ENCODE peak calls at places on chromosome 19, in eight cellular contexts. One of them, this sample, is unnamed.

GRCh38 chr19:30941591-30941990 is 407.6 kb downstream of the TSHZ3 start:
- DNase-seq in NCI-H1417 treated with DMSO at 0.1 percent for 48 hours: no peak
- DNase-seq in iris pigment epithelial cell: no peak
- DNase-seq in non-pigmented ciliary epithelial cell: no peak
- DNase-seq in NAMALWA: no peak
- DNase-seq in OCI-M1: no peak
- DNase-seq in H7: no peak
- DNase-seq in stimulated activated CD8-positive, alpha-beta memory T cell treated with anti-CD3 and anti-CD28 coated beads, Interleukin-4, amount 100 ng/mL, for 4 hours: no peak
- DNase-seq in this sample: no peak

GRCh38 chr19:53057904-53058579 is 13.5 kb downstream of the ERVV-2 start:
- DNase-seq in NCI-H1417 treated with DMSO at 0.1 percent for 48 hours: no peak
- DNase-seq in iris pigment epithelial cell: no peak
- DNase-seq in NAMALWA: no peak
- DNase-seq in stimulated activated CD8-positive, alpha-beta memory T cell treated with anti-CD3 and anti-CD28 coated beads, Interleukin-4, amount 100 ng/mL, for 4 hours: no peak
- DNase-seq in OCI-M1: no peak
- DNase-seq in H7: peak
- DNase-seq in non-pigmented ciliary epithelial cell: no peak
- DNase-seq in this sample: no peak

GRCh38 chr19:51096473-51097165 is 11.6 kb downstream of the CTU1 start:
- DNase-seq in non-pigmented ciliary epithelial cell: no peak
- DNase-seq in H7: peak
- DNase-seq in stimulated activated CD8-positive, alpha-beta memory T cell treated with anti-CD3 and anti-CD28 coated beads, Interleukin-4, amount 100 ng/mL, for 4 hours: no peak
- DNase-seq in OCI-M1: peak
- DNase-seq in iris pigment epithelial cell: no peak
- DNase-seq in NAMALWA: peak
- DNase-seq in NCI-H1417 treated with DMSO at 0.1 percent for 48 hours: no peak
- DNase-seq in this sample: no peak

GRCh38 chr19:18650468-18651001 is 13.7 kb downstream of the KLHL26 start:
- DNase-seq in stimulated activated CD8-positive, alpha-beta memory T cell treated with anti-CD3 and anti-CD28 coated beads, Interleukin-4, amount 100 ng/mL, for 4 hours: no peak
- DNase-seq in NCI-H1417 treated with DMSO at 0.1 percent for 48 hours: no peak
- DNase-seq in H7: peak
- DNase-seq in OCI-M1: no peak
- DNase-seq in non-pigmented ciliary epithelial cell: no peak
- DNase-seq in NAMALWA: no peak
- DNase-seq in iris pigment epithelial cell: peak
- DNase-seq in this sample: peak

GRCh38 chr19:15836345-15836594 is 20.8 kb upstream of the OR10H1 start:
- DNase-seq in stimulated activated CD8-positive, alpha-beta memory T cell treated with anti-CD3 and anti-CD28 coated beads, Interleukin-4, amount 100 ng/mL, for 4 hours: no peak
- DNase-seq in H7: no peak
- DNase-seq in NCI-H1417 treated with DMSO at 0.1 percent for 48 hours: no peak
- DNase-seq in NAMALWA: no peak
- DNase-seq in OCI-M1: no peak
- DNase-seq in iris pigment epithelial cell: no peak
- DNase-seq in non-pigmented ciliary epithelial cell: no peak
- DNase-seq in this sample: peak

GRCh38 chr19:27740396-27740795 is 1472.6 kb downstream of the UQCRFS1 start:
- DNase-seq in NAMALWA: no peak
- DNase-seq in H7: no peak
- DNase-seq in NCI-H1417 treated with DMSO at 0.1 percent for 48 hours: no peak
- DNase-seq in OCI-M1: no peak
- DNase-seq in stimulated activated CD8-positive, alpha-beta memory T cell treated with anti-CD3 and anti-CD28 coated beads, Interleukin-4, amount 100 ng/mL, for 4 hours: no peak
- DNase-seq in iris pigment epithelial cell: no peak
- DNase-seq in non-pigmented ciliary epithelial cell: no peak
- DNase-seq in this sample: no peak

GRCh38 chr19:33324628-33325027 is 22.3 kb upstream of the CEBPA start:
- DNase-seq in NCI-H1417 treated with DMSO at 0.1 percent for 48 hours: no peak
- DNase-seq in iris pigment epithelial cell: no peak
- DNase-seq in H7: no peak
- DNase-seq in stimulated activated CD8-positive, alpha-beta memory T cell treated with anti-CD3 and anti-CD28 coated beads, Interleukin-4, amount 100 ng/mL, for 4 hours: no peak
- DNase-seq in NAMALWA: no peak
- DNase-seq in OCI-M1: no peak
- DNase-seq in non-pigmented ciliary epithelial cell: no peak
- DNase-seq in this sample: no peak

GRCh38 chr19:16326401-16327130 is 1.9 kb downstream of the KLF2 start:
- DNase-seq in non-pigmented ciliary epithelial cell: no peak
- DNase-seq in NAMALWA: no peak
- DNase-seq in NCI-H1417 treated with DMSO at 0.1 percent for 48 hours: no peak
- DNase-seq in H7: peak
- DNase-seq in stimulated activated CD8-positive, alpha-beta memory T cell treated with anti-CD3 and anti-CD28 coated beads, Interleukin-4, amount 100 ng/mL, for 4 hours: no peak
- DNase-seq in OCI-M1: no peak
- DNase-seq in iris pigment epithelial cell: no peak
- DNase-seq in this sample: no peak

GRCh38 chr19:29503785-29504184 is 22.0 kb upstream of the VSTM2B start:
- DNase-seq in H7: no peak
- DNase-seq in non-pigmented ciliary epithelial cell: no peak
- DNase-seq in OCI-M1: no peak
- DNase-seq in iris pigment epithelial cell: no peak
- DNase-seq in stimulated activated CD8-positive, alpha-beta memory T cell treated with anti-CD3 and anti-CD28 coated beads, Interleukin-4, amount 100 ng/mL, for 4 hours: no peak
- DNase-seq in NCI-H1417 treated with DMSO at 0.1 percent for 48 hours: no peak
- DNase-seq in NAMALWA: no peak
- DNase-seq in this sample: no peak

GRCh38 chr19:3975637-3976087 is 4.8 kb upstream of the DAPK3 start:
- DNase-seq in NCI-H1417 treated with DMSO at 0.1 percent for 48 hours: no peak
- DNase-seq in iris pigment epithelial cell: no peak
- DNase-seq in NAMALWA: peak
- DNase-seq in stimulated activated CD8-positive, alpha-beta memory T cell treated with anti-CD3 and anti-CD28 coated beads, Interleukin-4, amount 100 ng/mL, for 4 hours: no peak
- DNase-seq in H7: no peak
- DNase-seq in OCI-M1: no peak
- DNase-seq in non-pigmented ciliary epithelial cell: no peak
- DNase-seq in this sample: no peak

GRCh38 chr19:1907563-1908363 is 2.6 kb downstream of the ADAT3 start:
- DNase-seq in OCI-M1: no peak
- DNase-seq in NCI-H1417 treated with DMSO at 0.1 percent for 48 hours: no peak
- DNase-seq in NAMALWA: no peak
- DNase-seq in iris pigment epithelial cell: no peak
- DNase-seq in stimulated activated CD8-positive, alpha-beta memory T cell treated with anti-CD3 and anti-CD28 coated beads, Interleukin-4, amount 100 ng/mL, for 4 hours: no peak
- DNase-seq in H7: no peak
- DNase-seq in non-pigmented ciliary epithelial cell: no peak
- DNase-seq in this sample: no peak

GRCh38 chr19:9751449-9751848 is 17.1 kb downstream of the ZNF846 start:
- DNase-seq in iris pigment epithelial cell: no peak
- DNase-seq in NAMALWA: no peak
- DNase-seq in stimulated activated CD8-positive, alpha-beta memory T cell treated with anti-CD3 and anti-CD28 coated beads, Interleukin-4, amount 100 ng/mL, for 4 hours: no peak
- DNase-seq in OCI-M1: no peak
- DNase-seq in H7: no peak
- DNase-seq in non-pigmented ciliary epithelial cell: no peak
- DNase-seq in NCI-H1417 treated with DMSO at 0.1 percent for 48 hours: no peak
- DNase-seq in this sample: no peak

GRCh38 chr19:13241321-13242104 is 91.3 kb downstream of the IER2 start:
- DNase-seq in NAMALWA: peak
- DNase-seq in iris pigment epithelial cell: no peak
- DNase-seq in stimulated activated CD8-positive, alpha-beta memory T cell treated with anti-CD3 and anti-CD28 coated beads, Interleukin-4, amount 100 ng/mL, for 4 hours: peak
- DNase-seq in NCI-H1417 treated with DMSO at 0.1 percent for 48 hours: no peak
- DNase-seq in non-pigmented ciliary epithelial cell: no peak
- DNase-seq in OCI-M1: no peak
- DNase-seq in H7: peak
- DNase-seq in this sample: no peak

GRCh38 chr19:1251503-1252220 is 3.3 kb downstream of the MIDN start:
- DNase-seq in NCI-H1417 treated with DMSO at 0.1 percent for 48 hours: no peak
- DNase-seq in non-pigmented ciliary epithelial cell: no peak
- DNase-seq in OCI-M1: no peak
- DNase-seq in stimulated activated CD8-positive, alpha-beta memory T cell treated with anti-CD3 and anti-CD28 coated beads, Interleukin-4, amount 100 ng/mL, for 4 hours: no peak
- DNase-seq in iris pigment epithelial cell: peak
- DNase-seq in NAMALWA: peak
- DNase-seq in H7: peak
- DNase-seq in this sample: no peak

GRCh38 chr19:12834976-12835757 is 788 bp upstream of the RTBDN start:
- DNase-seq in stimulated activated CD8-positive, alpha-beta memory T cell treated with anti-CD3 and anti-CD28 coated beads, Interleukin-4, amount 100 ng/mL, for 4 hours: no peak
- DNase-seq in OCI-M1: no peak
- DNase-seq in H7: peak
- DNase-seq in NCI-H1417 treated with DMSO at 0.1 percent for 48 hours: no peak
- DNase-seq in NAMALWA: peak
- DNase-seq in non-pigmented ciliary epithelial cell: no peak
- DNase-seq in iris pigment epithelial cell: no peak
- DNase-seq in this sample: no peak

GRCh38 chr19:48968813-48969218 is 3.7 kb downstream of the FTL start:
- DNase-seq in stimulated activated CD8-positive, alpha-beta memory T cell treated with anti-CD3 and anti-CD28 coated beads, Interleukin-4, amount 100 ng/mL, for 4 hours: no peak
- DNase-seq in NAMALWA: no peak
- DNase-seq in NCI-H1417 treated with DMSO at 0.1 percent for 48 hours: no peak
- DNase-seq in H7: no peak
- DNase-seq in OCI-M1: no peak
- DNase-seq in iris pigment epithelial cell: no peak
- DNase-seq in non-pigmented ciliary epithelial cell: no peak
- DNase-seq in this sample: no peak

GRCh38 chr19:6026390-6026897 is 48.5 kb upstream of the RANBP3 start:
- DNase-seq in iris pigment epithelial cell: no peak
- DNase-seq in non-pigmented ciliary epithelial cell: no peak
- DNase-seq in stimulated activated CD8-positive, alpha-beta memory T cell treated with anti-CD3 and anti-CD28 coated beads, Interleukin-4, amount 100 ng/mL, for 4 hours: no peak
- DNase-seq in H7: no peak
- DNase-seq in OCI-M1: no peak
- DNase-seq in NCI-H1417 treated with DMSO at 0.1 percent for 48 hours: no peak
- DNase-seq in NAMALWA: no peak
- DNase-seq in this sample: no peak

GRCh38 chr19:39409207-39409885 is 2.7 kb downstream of the ZFP36 start:
- DNase-seq in stimulated activated CD8-positive, alpha-beta memory T cell treated with anti-CD3 and anti-CD28 coated beads, Interleukin-4, amount 100 ng/mL, for 4 hours: peak
- DNase-seq in iris pigment epithelial cell: peak
- DNase-seq in non-pigmented ciliary epithelial cell: no peak
- DNase-seq in NCI-H1417 treated with DMSO at 0.1 percent for 48 hours: peak
- DNase-seq in OCI-M1: peak
- DNase-seq in NAMALWA: peak
- DNase-seq in H7: peak
- DNase-seq in this sample: no peak

GRCh38 chr19:17579523-17580244 is 24.2 kb downstream of the COLGALT1 start:
- DNase-seq in OCI-M1: peak
- DNase-seq in NAMALWA: peak
- DNase-seq in iris pigment epithelial cell: peak
- DNase-seq in stimulated activated CD8-positive, alpha-beta memory T cell treated with anti-CD3 and anti-CD28 coated beads, Interleukin-4, amount 100 ng/mL, for 4 hours: no peak
- DNase-seq in NCI-H1417 treated with DMSO at 0.1 percent for 48 hours: no peak
- DNase-seq in non-pigmented ciliary epithelial cell: no peak
- DNase-seq in H7: peak
- DNase-seq in this sample: no peak

GRCh38 chr19:18558202-18558555 is 509 bp downstream of the KXD1 start:
- DNase-seq in stimulated activated CD8-positive, alpha-beta memory T cell treated with anti-CD3 and anti-CD28 coated beads, Interleukin-4, amount 100 ng/mL, for 4 hours: no peak
- DNase-seq in H7: no peak
- DNase-seq in NAMALWA: no peak
- DNase-seq in OCI-M1: peak
- DNase-seq in iris pigment epithelial cell: no peak
- DNase-seq in NCI-H1417 treated with DMSO at 0.1 percent for 48 hours: no peak
- DNase-seq in non-pigmented ciliary epithelial cell: no peak
- DNase-seq in this sample: no peak

GRCh38 chr19:13015361-13016231 is 20.3 kb downstream of the NFIX start:
- DNase-seq in OCI-M1: no peak
- DNase-seq in iris pigment epithelial cell: peak
- DNase-seq in stimulated activated CD8-positive, alpha-beta memory T cell treated with anti-CD3 and anti-CD28 coated beads, Interleukin-4, amount 100 ng/mL, for 4 hours: no peak
- DNase-seq in NCI-H1417 treated with DMSO at 0.1 percent for 48 hours: no peak
- DNase-seq in non-pigmented ciliary epithelial cell: no peak
- DNase-seq in NAMALWA: no peak
- DNase-seq in H7: peak
- DNase-seq in this sample: no peak

GRCh38 chr19:54521022-54521859 is 18.6 kb downstream of the LAIR2 start:
- DNase-seq in stimulated activated CD8-positive, alpha-beta memory T cell treated with anti-CD3 and anti-CD28 coated beads, Interleukin-4, amount 100 ng/mL, for 4 hours: no peak
- DNase-seq in non-pigmented ciliary epithelial cell: no peak
- DNase-seq in NCI-H1417 treated with DMSO at 0.1 percent for 48 hours: no peak
- DNase-seq in iris pigment epithelial cell: no peak
- DNase-seq in H7: no peak
- DNase-seq in OCI-M1: no peak
- DNase-seq in NAMALWA: no peak
- DNase-seq in this sample: no peak

GRCh38 chr19:29878973-29879654 is 62.9 kb upstream of the URI1 start:
- DNase-seq in NAMALWA: peak
- DNase-seq in NCI-H1417 treated with DMSO at 0.1 percent for 48 hours: no peak
- DNase-seq in stimulated activated CD8-positive, alpha-beta memory T cell treated with anti-CD3 and anti-CD28 coated beads, Interleukin-4, amount 100 ng/mL, for 4 hours: no peak
- DNase-seq in non-pigmented ciliary epithelial cell: no peak
- DNase-seq in H7: peak
- DNase-seq in iris pigment epithelial cell: peak
- DNase-seq in OCI-M1: peak
- DNase-seq in this sample: peak

GRCh38 chr19:8973501-8974091 is 36.6 kb downstream of the MUC16 start:
- DNase-seq in NCI-H1417 treated with DMSO at 0.1 percent for 48 hours: no peak
- DNase-seq in NAMALWA: peak
- DNase-seq in non-pigmented ciliary epithelial cell: no peak
- DNase-seq in stimulated activated CD8-positive, alpha-beta memory T cell treated with anti-CD3 and anti-CD28 coated beads, Interleukin-4, amount 100 ng/mL, for 4 hours: no peak
- DNase-seq in H7: no peak
- DNase-seq in iris pigment epithelial cell: peak
- DNase-seq in OCI-M1: peak
- DNase-seq in this sample: no peak

GRCh38 chr19:2547721-2548120 is 71.8 kb downstream of the GADD45B start:
- DNase-seq in OCI-M1: no peak
- DNase-seq in NCI-H1417 treated with DMSO at 0.1 percent for 48 hours: no peak
- DNase-seq in iris pigment epithelial cell: no peak
- DNase-seq in H7: peak
- DNase-seq in non-pigmented ciliary epithelial cell: no peak
- DNase-seq in NAMALWA: no peak
- DNase-seq in stimulated activated CD8-positive, alpha-beta memory T cell treated with anti-CD3 and anti-CD28 coated beads, Interleukin-4, amount 100 ng/mL, for 4 hours: no peak
- DNase-seq in this sample: no peak

GRCh38 chr19:30791116-30791515 is 418.9 kb downstream of the ZNF536 start:
- DNase-seq in NCI-H1417 treated with DMSO at 0.1 percent for 48 hours: no peak
- DNase-seq in iris pigment epithelial cell: no peak
- DNase-seq in non-pigmented ciliary epithelial cell: no peak
- DNase-seq in OCI-M1: no peak
- DNase-seq in NAMALWA: no peak
- DNase-seq in H7: peak
- DNase-seq in stimulated activated CD8-positive, alpha-beta memory T cell treated with anti-CD3 and anti-CD28 coated beads, Interleukin-4, amount 100 ng/mL, for 4 hours: no peak
- DNase-seq in this sample: no peak

GRCh38 chr19:46351241-46352041 is 4.6 kb downstream of the PPP5C start:
- DNase-seq in H7: no peak
- DNase-seq in iris pigment epithelial cell: peak
- DNase-seq in stimulated activated CD8-positive, alpha-beta memory T cell treated with anti-CD3 and anti-CD28 coated beads, Interleukin-4, amount 100 ng/mL, for 4 hours: no peak
- DNase-seq in non-pigmented ciliary epithelial cell: no peak
- DNase-seq in OCI-M1: no peak
- DNase-seq in NAMALWA: peak
- DNase-seq in NCI-H1417 treated with DMSO at 0.1 percent for 48 hours: no peak
- DNase-seq in this sample: no peak

GRCh38 chr19:32018014-32018413 is 327.4 kb upstream of the ZNF507 start:
- DNase-seq in OCI-M1: no peak
- DNase-seq in iris pigment epithelial cell: peak
- DNase-seq in NAMALWA: no peak
- DNase-seq in H7: no peak
- DNase-seq in stimulated activated CD8-positive, alpha-beta memory T cell treated with anti-CD3 and anti-CD28 coated beads, Interleukin-4, amount 100 ng/mL, for 4 hours: no peak
- DNase-seq in non-pigmented ciliary epithelial cell: peak
- DNase-seq in NCI-H1417 treated with DMSO at 0.1 percent for 48 hours: no peak
- DNase-seq in this sample: peak

GRCh38 chr19:45764947-45765346 is 4.1 kb downstream of the SIX5 start:
- DNase-seq in iris pigment epithelial cell: no peak
- DNase-seq in NAMALWA: no peak
- DNase-seq in OCI-M1: no peak
- DNase-seq in non-pigmented ciliary epithelial cell: no peak
- DNase-seq in stimulated activated CD8-positive, alpha-beta memory T cell treated with anti-CD3 and anti-CD28 coated beads, Interleukin-4, amount 100 ng/mL, for 4 hours: no peak
- DNase-seq in H7: peak
- DNase-seq in NCI-H1417 treated with DMSO at 0.1 percent for 48 hours: no peak
- DNase-seq in this sample: no peak

GRCh38 chr19:41299046-41299754 is 10.8 kb upstream of the CCDC97 start:
- DNase-seq in non-pigmented ciliary epithelial cell: no peak
- DNase-seq in H7: no peak
- DNase-seq in stimulated activated CD8-positive, alpha-beta memory T cell treated with anti-CD3 and anti-CD28 coated beads, Interleukin-4, amount 100 ng/mL, for 4 hours: no peak
- DNase-seq in OCI-M1: no peak
- DNase-seq in iris pigment epithelial cell: no peak
- DNase-seq in NCI-H1417 treated with DMSO at 0.1 percent for 48 hours: no peak
- DNase-seq in NAMALWA: no peak
- DNase-seq in this sample: no peak

GRCh38 chr19:35774274-35775045 is 904 bp upstream of the ARHGAP33 start:
- DNase-seq in non-pigmented ciliary epithelial cell: no peak
- DNase-seq in OCI-M1: no peak
- DNase-seq in NAMALWA: no peak
- DNase-seq in iris pigment epithelial cell: no peak
- DNase-seq in H7: no peak
- DNase-seq in stimulated activated CD8-positive, alpha-beta memory T cell treated with anti-CD3 and anti-CD28 coated beads, Interleukin-4, amount 100 ng/mL, for 4 hours: no peak
- DNase-seq in NCI-H1417 treated with DMSO at 0.1 percent for 48 hours: no peak
- DNase-seq in this sample: no peak

GRCh38 chr19:46192990-46193650 is 36.4 kb upstream of the IGFL1 start:
- DNase-seq in stimulated activated CD8-positive, alpha-beta memory T cell treated with anti-CD3 and anti-CD28 coated beads, Interleukin-4, amount 100 ng/mL, for 4 hours: no peak
- DNase-seq in NAMALWA: no peak
- DNase-seq in iris pigment epithelial cell: peak
- DNase-seq in NCI-H1417 treated with DMSO at 0.1 percent for 48 hours: no peak
- DNase-seq in non-pigmented ciliary epithelial cell: no peak
- DNase-seq in OCI-M1: peak
- DNase-seq in H7: no peak
- DNase-seq in this sample: peak

GRCh38 chr19:6041991-6042421 is 64.1 kb upstream of the RANBP3 start:
- DNase-seq in iris pigment epithelial cell: no peak
- DNase-seq in stimulated activated CD8-positive, alpha-beta memory T cell treated with anti-CD3 and anti-CD28 coated beads, Interleukin-4, amount 100 ng/mL, for 4 hours: no peak
- DNase-seq in NAMALWA: no peak
- DNase-seq in H7: peak
- DNase-seq in OCI-M1: no peak
- DNase-seq in non-pigmented ciliary epithelial cell: no peak
- DNase-seq in NCI-H1417 treated with DMSO at 0.1 percent for 48 hours: no peak
- DNase-seq in this sample: no peak

GRCh38 chr19:33603377-33603776 is 18.4 kb upstream of the CHST8 start:
- DNase-seq in stimulated activated CD8-positive, alpha-beta memory T cell treated with anti-CD3 and anti-CD28 coated beads, Interleukin-4, amount 100 ng/mL, for 4 hours: no peak
- DNase-seq in NAMALWA: no peak
- DNase-seq in iris pigment epithelial cell: no peak
- DNase-seq in OCI-M1: no peak
- DNase-seq in non-pigmented ciliary epithelial cell: no peak
- DNase-seq in H7: no peak
- DNase-seq in NCI-H1417 treated with DMSO at 0.1 percent for 48 hours: no peak
- DNase-seq in this sample: no peak